ENCODE peak calls at places on chromosomes 4 and X, in six cellular contexts. S, V, G, H, J and P are unnamed samples.

GRCh38 chrX:72048515-72049455 is 82.9 kb downstream of the RTL5 start:
- DNase-seq in S (no peak), H (no peak), J (no peak), G (no peak), V (no peak), P (no peak)

GRCh38 chrX:36898301-36898700 is 109.9 kb upstream of the FAM47C start:
- DNase-seq in J (peak), G (no peak), H (no peak), S (peak), V (no peak), P (peak)

GRCh38 chrX:73126240-73126639 is 46.9 kb upstream of the PABPC1L2A start:
- DNase-seq in H (no peak), V (no peak), S (no peak), G (no peak), J (no peak), P (no peak)

GRCh38 chrX:53422091-53422914 is at the start of the genes RIBC1 and SMC1A:
- DNase-seq in V (peak), J (peak), G (peak), H (peak), S (peak), P (peak)

GRCh38 chr4:110618091-110619000 is 4.5 kb downstream of the PITX2 start:
- DNase-seq in H (peak), V (peak), S (no peak), G (peak), J (peak), P (no peak)

GRCh38 chrX:13367950-13368349 is 48.1 kb upstream of the ATXN3L start:
- DNase-seq in H (no peak), G (no peak), S (no peak), J (no peak), V (no peak), P (no peak)

GRCh38 chrX:71177327-71177726 is 32.7 kb downstream of the NLGN3 start:
- DNase-seq in V (no peak), H (no peak), G (no peak), S (no peak), J (peak), P (no peak)

GRCh38 chr4:121272526-121272925 is 108.3 kb downstream of the QRFPR start:
- DNase-seq in H (no peak), S (peak), J (peak), V (no peak), G (no peak), P (peak)

GRCh38 chrX:75155454-75155829 is 641 bp downstream of the ABCB7 start:
- DNase-seq in J (peak), V (no peak), G (no peak), S (peak), H (no peak), P (peak)

GRCh38 chr4:2537011-2537830 is 774 bp downstream of the FAM193A start:
- DNase-seq in H (peak), S (peak), G (peak), J (peak), V (peak), P (peak)
- H2AFZ ChIP-seq in H (no peak), S (peak), G (no peak), J (peak), V (peak), P (peak)

GRCh38 chrX:11423949-11424348 is 130.7 kb downstream of the AMELX start:
- DNase-seq in S (no peak), G (no peak), J (no peak), V (no peak), H (no peak), P (no peak)

GRCh38 chrX:11421816-11422528 is 128.8 kb downstream of the AMELX start:
- DNase-seq in G (no peak), H (no peak), V (no peak), S (no peak), J (no peak), P (no peak)

GRCh38 chrX:11420851-11421250 is 127.6 kb downstream of the AMELX start:
- DNase-seq in V (no peak), S (no peak), G (no peak), H (no peak), J (no peak), P (no peak)

GRCh38 chrX:11423362-11423818 is 130.2 kb downstream of the AMELX start:
- DNase-seq in H (no peak), V (no peak), J (peak), G (no peak), S (peak), P (no peak)

DNA sequence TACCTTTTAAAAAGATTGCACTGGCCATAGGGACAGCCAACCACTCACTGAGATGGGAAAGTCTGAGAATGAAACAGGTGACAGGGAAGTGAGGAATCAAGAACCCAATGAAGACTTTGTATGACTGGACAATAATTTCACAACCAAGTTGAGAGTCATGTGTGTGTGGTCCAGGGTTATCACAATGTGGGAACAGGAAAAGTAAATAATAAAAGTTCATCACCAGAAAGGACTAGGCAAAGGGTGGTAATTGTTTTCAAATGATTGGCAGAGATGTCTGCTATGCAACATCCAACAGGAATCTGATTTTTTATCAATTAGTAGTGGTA is 129.3 kb downstream of the AMELX start:
- DNase-seq in G (no peak), V (no peak), J (no peak), S (no peak), H (no peak), P (no peak)
- H3K4ac ChIP-seq in G (no peak), V (no peak), J (no peak), S (no peak), H (no peak), P (no peak)

GRCh38 chrX:153929576-153929975 is 3.5 kb upstream of the ARHGAP4 start:
- DNase-seq in G (no peak), V (no peak), S (no peak), H (no peak), J (no peak), P (no peak)
- H3K4me2 ChIP-seq in G (no peak), V (no peak), S (no peak), H (no peak), J (no peak), P (no peak)

GRCh38 chr4:676871-677235 is 2.5 kb downstream of the MYL5 start:
- DNase-seq in S (no peak), G (no peak), V (no peak), H (no peak), J (no peak), P (no peak)

GRCh38 chr4:675036-675804 is 878 bp downstream of the MYL5 start:
- DNase-seq in G (peak), V (no peak), S (no peak), H (no peak), J (no peak), P (peak)

GRCh38 chr4:675980-676870 is 1.9 kb downstream of the MYL5 start:
- DNase-seq in V (no peak), J (no peak), S (no peak), H (no peak), G (peak), P (peak)

GRCh38 chr4:674172-675035 is at the start of the genes ATP5ME and MYL5:
- DNase-seq in H (peak), S (peak), G (peak), V (peak), J (peak), P (peak)

GRCh38 chr4:673349-674091 is 556 bp downstream of the ATP5ME start:
- DNase-seq in H (no peak), J (peak), V (no peak), S (no peak), G (no peak), P (peak)
- H2AFZ ChIP-seq in H (no peak), J (no peak), V (peak), S (peak), G (no peak), P (peak)

GRCh38 chr4:128810331-128810870 is 901 bp downstream of the JADE1 start:
- DNase-seq in J (peak), G (no peak), S (peak), H (no peak), V (no peak), P (peak)
- H3K4ac ChIP-seq in J (peak), G (no peak), S (peak), H (peak), V (no peak), P (peak)